ENCODE peak calls at places on chromosomes 13 and 19, in nine cellular contexts. S is A549, V is uterus, M is AG09309, C is pancreas, J is AG04449, A is fibroblast of pulmonary artery, Q is NB4, D is cardiac muscle cell. Y is an unnamed sample.

GRCh38 chr13:99501952-99502310 is 659 bp downstream of the TM9SF2 start:
- DNase-seq in S (peak; percentile 3), V (no peak), M (no peak), C (peak; percentile 41), J (no peak), A (peak; percentile 23), Q (peak; percentile 46), D (peak; percentile 39), Y (peak; percentile 46)

GRCh38 chr19:11624064-11624463 is 26.8 kb downstream of the ZNF627 start:
- DNase-seq in S (no peak), V (no peak), M (peak; percentile 38), C (no peak), J (no peak), A (peak; percentile 37), Q (no peak), D (no peak), Y (peak; percentile 29)

GRCh38 chr13:84279166-84279565 is 396.9 kb upstream of the SLITRK1 start:
- DNase-seq in S (no peak), V (no peak), M (no peak), C (no peak), J (no peak), A (no peak), Q (no peak), D (no peak), Y (peak; percentile 44)

GRCh38 chr19:46284635-46285034 is 12.2 kb upstream of the HIF3A start:
- DNase-seq in S (no peak), V (no peak), M (no peak), C (no peak), J (no peak), A (no peak), Q (no peak), D (no peak), Y (no peak)

GRCh38 chr19:36420961-36421748 is 2.7 kb upstream of the ZFP82 start:
- DNase-seq in S (no peak), V (peak; percentile 17), M (no peak), C (peak; percentile 15), J (no peak), A (peak; percentile 42), Q (no peak), D (peak; percentile 40), Y (peak; percentile 31)

GRCh38 chr13:35961002-35961401 is 170.2 kb downstream of the DCLK1 start:
- DNase-seq in S (no peak), V (no peak), M (no peak), C (no peak), J (no peak), A (no peak), Q (no peak), D (no peak), Y (peak; percentile 15)

GRCh38 chr19:28500982-28501633 is 711.8 kb downstream of the UQCRFS1 start:
- DNase-seq in S (no peak), V (no peak), M (no peak), C (no peak), J (no peak), A (no peak), Q (no peak), D (no peak), Y (no peak)

GRCh38 chr13:31242342-31242741 is 42.6 kb downstream of the B3GLCT start:
- DNase-seq in S (no peak), V (no peak), M (no peak), C (no peak), J (no peak), A (peak; percentile 10), Q (no peak), D (no peak), Y (no peak)

GRCh38 chr13:95492044-95492801 is 60.3 kb upstream of the CLDN10 start:
- DNase-seq in S (peak; percentile 55), V (no peak), M (no peak), C (no peak), J (no peak), A (no peak), Q (no peak), D (no peak), Y (peak; percentile 76)

GRCh38 chr19:33740811-33741396 is 55.8 kb upstream of the KCTD15 start:
- DNase-seq in S (peak; percentile 45), V (no peak), M (peak; percentile 2), C (no peak), J (no peak), A (peak; percentile 52), Q (peak; percentile 38), D (peak; percentile 88), Y (peak; percentile 20)

GRCh38 chr19:15180451-15181390 is 20.1 kb downstream of the NOTCH3 start:
- DNase-seq in S (no peak), V (no peak), M (no peak), C (peak; percentile 70), J (no peak), A (no peak), Q (no peak), D (peak; percentile 43), Y (peak; percentile 37)

GRCh38 chr19:12986726-12987125 is 8.5 kb upstream of the NFIX start:
- DNase-seq in S (no peak), V (no peak), M (no peak), C (no peak), J (no peak), A (no peak), Q (no peak), D (no peak), Y (no peak)

GRCh38 chr19:12983561-12984142 is 11.6 kb upstream of the NFIX start:
- DNase-seq in S (peak; percentile 78), V (peak; percentile 72), M (no peak), C (peak; percentile 91), J (no peak), A (peak; percentile 79), Q (peak; percentile 66), D (peak; percentile 75), Y (peak; percentile 76)

GRCh38 chr19:12984143-12984627 is 11.1 kb upstream of the NFIX start:
- DNase-seq in S (no peak), V (no peak), M (no peak), C (no peak), J (no peak), A (no peak), Q (no peak), D (no peak), Y (no peak)

GRCh38 chr19:12984683-12985048 is 10.6 kb upstream of the NFIX start:
- DNase-seq in S (no peak), V (no peak), M (no peak), C (no peak), J (no peak), A (no peak), Q (no peak), D (no peak), Y (no peak)

GRCh38 chr19:12985049-12985776 is 10.1 kb upstream of the NFIX start:
- DNase-seq in S (no peak), V (no peak), M (no peak), C (peak; percentile 64), J (no peak), A (no peak), Q (peak; percentile 70), D (no peak), Y (no peak)
- TF ChIP-seq CTCF in S (no peak), V (no peak), M (no peak), C (no peak), J (no peak), A (no peak), Q (no peak), D (no peak), Y (no peak)

GRCh38 chr19:17874423-17875135 is 2.8 kb downstream of the SLC5A5 start:
- DNase-seq in S (no peak), V (no peak), M (no peak), C (no peak), J (no peak), A (no peak), Q (no peak), D (no peak), Y (no peak)

GRCh38 chr19:17871878-17872250 is at the start of gene SLC5A5:
- DNase-seq in S (no peak), V (no peak), M (no peak), C (no peak), J (no peak), A (no peak), Q (peak; percentile 74), D (no peak), Y (no peak)

GRCh38 chr19:17871032-17871877 is 490 bp upstream of the SLC5A5 start:
- DNase-seq in S (no peak), V (no peak), M (no peak), C (no peak), J (no peak), A (no peak), Q (no peak), D (no peak), Y (no peak)

GRCh38 chr19:17873661-17874422 is 2.1 kb downstream of the SLC5A5 start:
- DNase-seq in S (peak; percentile 69), V (no peak), M (no peak), C (peak; percentile 49), J (no peak), A (no peak), Q (peak; percentile 39), D (peak; percentile 71), Y (peak; percentile 60)

DNA sequence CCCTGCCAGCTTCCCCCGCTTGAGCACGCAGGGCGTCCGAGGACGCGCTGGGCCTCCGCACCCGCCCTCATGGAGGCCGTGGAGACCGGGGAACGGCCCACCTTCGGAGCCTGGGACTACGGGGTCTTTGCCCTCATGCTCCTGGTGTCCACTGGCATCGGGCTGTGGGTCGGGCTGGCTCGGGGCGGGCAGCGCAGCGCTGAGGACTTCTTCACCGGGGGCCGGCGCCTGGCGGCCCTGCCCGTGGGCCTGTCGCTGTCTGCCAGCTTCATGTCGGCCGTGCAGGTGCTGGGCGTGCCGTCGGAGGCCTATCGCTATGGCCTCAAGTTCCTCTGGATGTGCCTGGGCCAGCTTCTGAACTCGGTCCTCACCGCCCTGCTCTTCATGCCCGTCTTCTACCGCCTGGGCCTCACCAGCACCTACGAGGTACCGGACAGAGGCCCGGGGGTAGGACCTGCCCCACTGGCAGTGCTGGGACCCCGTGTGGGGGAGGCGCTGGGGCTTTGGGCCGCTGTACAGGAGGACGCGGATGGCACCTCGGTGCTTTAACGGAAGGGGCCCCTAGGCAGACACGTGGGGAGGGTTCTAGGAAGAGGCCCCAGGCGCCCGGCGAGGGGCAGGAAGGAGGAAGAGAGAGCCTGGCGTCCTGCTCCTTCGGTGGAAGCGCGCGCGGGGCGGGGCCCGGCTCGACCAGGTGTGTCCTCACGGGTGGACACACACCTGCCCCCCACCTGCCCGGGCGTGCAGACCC is 681 bp downstream of the SLC5A5 start:
- DNase-seq in S (no peak), V (no peak), M (no peak), C (no peak), J (no peak), A (no peak), Q (peak; percentile 32), D (no peak), Y (no peak)
- H3K4me3 ChIP-seq in S (no peak overlapping the region), V (no peak overlapping the region), M (no peak overlapping the region), C (no peak overlapping the region), J (no peak overlapping the region), A (no peak overlapping the region), Q (no peak overlapping the region), D (no peak overlapping the region), Y (no peak overlapping the region)

GRCh38 chr13:33815011-33815550 is 2.9 kb upstream of the RFC3 start:
- DNase-seq in S (no peak), V (no peak), M (no peak), C (no peak), J (no peak), A (no peak), Q (no peak), D (no peak), Y (no peak)
- TF ChIP-seq CTCF in S (no peak), V (no peak), M (no peak), C (no peak), J (no peak), A (no peak), Q (no peak), D (no peak), Y (no peak)

DNA sequence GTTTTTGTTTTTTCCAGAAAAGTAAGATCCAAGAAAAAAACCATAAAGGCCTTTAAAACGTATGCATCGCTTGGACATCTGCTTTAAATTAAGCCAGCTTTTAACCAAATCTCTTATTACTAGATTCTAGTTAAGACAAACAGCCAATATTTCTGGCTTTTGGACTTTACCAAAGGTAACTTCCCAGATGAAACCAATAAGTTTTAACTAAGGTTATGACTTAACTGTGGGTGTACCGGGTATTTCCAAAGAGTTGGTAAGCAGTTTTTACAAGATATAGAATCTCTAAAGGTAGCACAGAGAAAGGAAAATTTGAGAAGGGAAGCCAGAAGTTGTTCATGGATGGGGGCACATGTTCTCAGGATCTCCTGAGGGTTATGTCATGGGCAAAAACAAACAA is 34.0 kb downstream of the CEACAM1 start:
- DNase-seq in S (no peak), V (no peak), M (no peak), C (no peak), J (no peak), A (no peak), Q (no peak), D (no peak), Y (no peak)
- H3K4me3 ChIP-seq in S (no peak overlapping the region), V (no peak overlapping the region), M (no peak overlapping the region), C (no peak overlapping the region), J (no peak overlapping the region), A (no peak overlapping the region), Q (no peak overlapping the region), D (no peak overlapping the region), Y (no peak overlapping the region)

Y was measured in epithelial cell of esophagus.